ENCODE peak calls at places on chromosomes 11 and 22, in eight cellular contexts. E is heart left ventricle, Z is left ventricle myocardium inferior, Q is keratinocyte, F is A549, X is astrocyte of the spinal cord, I is Peyer's patch, K is colonic mucosa. B is an unnamed sample.

GRCh38 chr11:1827095-1827797 is 7.5 kb upstream of the SYT8 start:
- DNase-seq in E (no peak), Z (no peak), Q (peak), F (peak), X (peak), I (no peak), K (peak), B (peak)

GRCh38 chr11:114846040-114846791 is 167.9 kb downstream of the NXPE2 start:
- DNase-seq in E (peak), Z (peak), Q (no peak), F (peak), X (peak), I (no peak), K (no peak), B (no peak)

GRCh38 chr11:119860561-119861094 is 131.6 kb upstream of the NECTIN1 start:
- DNase-seq in E (no peak), Z (no peak), Q (no peak), F (no peak), X (no peak), I (no peak), K (no peak), B (peak)

GRCh38 chr11:20032577-20033265 is 127.6 kb downstream of the DBX1 start:
- DNase-seq in E (no peak), Z (no peak), Q (no peak), F (no peak), X (no peak), I (no peak), K (no peak), B (peak)

GRCh38 chr11:26229270-26229669 is 102.7 kb upstream of the ANO3 start:
- DNase-seq in E (no peak), Z (no peak), Q (peak), F (peak), X (peak), I (no peak), K (no peak), B (peak)

GRCh38 chr11:71155846-71156245 is 96.5 kb downstream of the SHANK2 start:
- DNase-seq in E (no peak), Z (no peak), Q (no peak), F (no peak), X (no peak), I (no peak), K (no peak), B (no peak)

GRCh38 chr11:118175031-118175531 is 1.4 kb downstream of the SCN2B start:
- DNase-seq in E (peak), Z (peak), Q (peak), F (peak), X (no peak), I (no peak), K (no peak), B (peak)

GRCh38 chr11:118957549-118957948 is 1.5 kb downstream of the UPK2 start:
- DNase-seq in E (no peak), Z (no peak), Q (no peak), F (no peak), X (no peak), I (no peak), K (no peak), B (no peak)

GRCh38 chr22:20107471-20107901 is 8.4 kb upstream of the RANBP1 start:
- DNase-seq in E (no peak), Z (peak), Q (no peak), F (no peak), X (no peak), I (no peak), K (no peak), B (no peak)

GRCh38 chr11:93849751-93850584 is 450 bp downstream of the VSTM5 start:
- DNase-seq in E (no peak), Z (peak), Q (no peak), F (peak), X (peak), I (no peak), K (peak), B (no peak)

GRCh38 chr22:32708835-32709234 is 92.7 kb upstream of the TIMP3 start:
- DNase-seq in E (peak), Z (peak), Q (no peak), F (no peak), X (no peak), I (no peak), K (no peak), B (no peak)

GRCh38 chr11:2071748-2072385 is 67.3 kb downstream of the IGF2 start:
- DNase-seq in E (no peak), Z (no peak), Q (no peak), F (no peak), X (no peak), I (no peak), K (no peak), B (peak)

GRCh38 chr11:19337779-19338178 is 97.0 kb upstream of the E2F8 start:
- DNase-seq in E (no peak), Z (no peak), Q (no peak), F (no peak), X (no peak), I (no peak), K (no peak), B (no peak)

GRCh38 chr22:49801391-49802060 is 26.1 kb downstream of the BRD1 start:
- DNase-seq in E (no peak), Z (no peak), Q (no peak), F (no peak), X (no peak), I (no peak), K (no peak), B (no peak)

GRCh38 chr11:76626921-76627391 is 43.6 kb downstream of the LRRC32 start:
- DNase-seq in E (no peak), Z (no peak), Q (no peak), F (no peak), X (peak), I (peak), K (no peak), B (no peak)

DNA sequence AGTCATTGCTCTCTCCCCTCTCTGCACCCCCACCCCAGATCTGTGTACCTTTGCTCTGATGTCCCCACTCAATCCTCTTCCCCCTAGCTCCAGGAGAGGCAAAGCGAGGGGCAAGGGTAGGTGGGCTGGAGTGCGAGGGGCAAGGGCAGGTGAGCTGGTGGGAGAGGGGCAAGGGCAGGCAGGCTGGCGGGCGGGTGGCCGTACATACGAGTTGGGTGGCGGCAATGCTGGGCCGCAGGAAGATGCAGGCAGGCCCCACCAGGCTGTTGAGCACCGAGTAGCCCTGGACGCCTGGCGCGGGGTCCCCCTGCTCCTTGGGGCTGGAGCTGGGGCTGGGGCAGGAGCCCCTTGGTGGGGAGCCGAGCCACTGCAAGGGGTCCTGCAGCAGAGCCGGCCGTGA is 908 bp downstream of the CABP2 start:
- DNase-seq in E (no peak), Z (no peak), Q (no peak), F (no peak), X (no peak), I (no peak), K (no peak), B (no peak)
- TF ChIP-seq CTCF in E (no peak), Z (no peak), Q (no peak), F (no peak), X (no peak), I (no peak), K (no peak), B (no peak)

DNA sequence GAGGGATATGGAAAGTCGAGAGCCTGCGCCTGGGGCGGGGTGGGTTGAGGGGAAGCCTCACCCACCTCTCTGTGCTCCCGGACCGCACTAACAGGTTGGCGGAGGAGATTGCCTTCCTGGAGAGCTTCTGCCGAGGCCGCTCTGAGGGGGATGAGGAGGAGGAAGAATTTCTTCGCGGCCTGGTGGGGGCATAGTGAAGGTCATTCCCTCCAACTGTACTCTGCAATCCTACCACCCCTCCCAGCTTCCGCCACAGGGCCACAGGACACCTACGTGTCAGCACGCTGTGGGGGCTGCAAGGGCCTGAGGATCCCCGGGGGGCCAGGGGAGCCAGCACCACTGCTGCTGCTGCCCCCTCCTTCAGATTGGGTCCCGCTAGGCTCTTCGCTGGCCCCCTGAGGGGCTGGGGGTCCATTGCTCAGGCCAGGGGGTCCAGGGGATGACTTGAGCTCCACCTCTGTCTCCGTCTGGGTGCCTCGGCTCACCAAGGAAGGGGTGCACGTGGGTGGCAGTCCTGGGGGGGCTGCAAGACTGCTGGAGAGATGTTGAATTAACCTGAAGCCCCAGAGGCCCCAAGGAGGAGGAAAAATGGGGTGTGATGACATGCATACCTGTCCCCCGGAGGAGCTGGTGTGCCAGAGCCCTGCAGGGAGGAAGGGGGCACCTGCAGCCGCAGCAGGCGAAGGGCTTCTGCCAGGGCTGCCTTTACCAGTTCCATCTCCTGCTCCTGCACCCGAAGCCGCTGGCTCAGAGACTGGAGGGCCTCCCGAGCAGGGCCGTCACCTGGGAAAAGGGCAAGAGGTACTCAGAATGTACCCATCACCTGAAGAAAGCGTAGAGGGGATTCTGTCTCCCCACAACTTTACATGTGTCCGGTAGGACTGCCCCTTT is 1.5 kb downstream of the EML3 start:
- DNase-seq in E (no peak), Z (no peak), Q (no peak), F (no peak), X (no peak), I (no peak), K (no peak), B (no peak)
- H3K4me3 ChIP-seq in E (peak), Z (peak), Q (peak), F (peak), X (peak), I (peak), K (peak), B (peak)

DNA sequence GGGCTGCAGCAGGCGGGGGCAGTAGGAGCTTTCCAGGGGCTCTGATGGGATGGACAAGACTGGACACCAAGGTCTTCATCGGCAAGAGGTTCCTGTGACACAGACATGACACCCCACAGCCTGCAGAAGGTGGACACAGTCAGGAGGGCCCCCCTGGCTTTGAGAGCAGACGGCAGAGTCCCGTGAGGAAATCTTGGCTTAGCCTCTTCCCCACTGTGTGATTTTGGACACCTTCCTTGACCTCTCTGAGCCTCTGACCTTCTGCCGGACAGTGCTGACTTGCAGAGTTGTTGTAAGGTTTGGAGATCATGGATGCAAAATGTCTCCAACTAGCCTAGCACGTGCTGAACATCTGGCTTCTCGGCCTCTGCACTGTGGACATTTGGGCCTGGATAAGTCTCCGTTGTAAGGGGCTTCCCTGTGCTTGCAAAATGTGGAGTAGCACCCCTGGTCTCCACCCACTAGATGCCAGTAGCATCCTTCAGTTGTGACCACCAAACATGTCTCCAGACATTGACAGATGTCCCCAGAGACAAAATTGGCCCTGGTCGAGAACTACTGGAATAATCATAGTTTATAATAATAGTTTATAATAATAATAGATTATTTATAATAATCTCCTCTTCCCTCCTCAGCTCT is 54.6 kb downstream of the MCM5 start:
- DNase-seq in E (peak), Z (no peak), Q (no peak), F (no peak), X (no peak), I (no peak), K (no peak), B (no peak)
- TF ChIP-seq CTCF in E (no peak), Z (peak), Q (no peak), F (no peak), X (no peak), I (no peak), K (no peak), B (no peak)

DNA sequence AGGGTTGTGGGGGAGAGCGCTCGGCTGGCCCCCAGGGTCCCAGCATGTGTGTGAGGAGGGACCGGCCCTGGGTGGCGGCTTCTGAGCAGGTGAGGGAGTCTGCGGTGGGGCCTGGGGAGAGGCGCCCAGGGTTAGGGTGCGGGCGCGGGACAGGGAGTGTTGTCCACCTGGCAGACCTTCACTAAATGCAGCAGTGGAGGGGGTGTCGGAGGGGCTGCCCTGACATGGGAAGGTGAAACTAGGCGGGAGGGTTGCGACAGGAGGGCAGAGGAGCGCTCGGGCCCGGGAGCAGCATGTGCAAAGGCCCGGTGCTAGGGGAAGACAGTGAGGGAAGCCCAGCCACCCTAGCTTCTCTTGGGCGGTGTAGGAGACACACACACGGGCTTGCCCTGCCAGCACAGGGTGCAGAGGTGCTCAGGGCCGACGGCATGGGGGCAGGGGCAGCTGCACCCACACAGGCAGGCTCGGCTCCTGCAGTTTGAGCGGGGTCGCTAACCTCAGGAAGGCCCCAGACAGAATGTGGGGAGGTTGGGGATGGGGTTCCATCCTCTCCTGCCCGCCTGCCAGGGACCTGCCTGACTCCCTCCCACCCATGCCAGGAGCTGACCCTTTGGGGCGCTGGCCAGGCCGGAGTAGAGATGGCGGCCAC is 22.2 kb downstream of the OTUB1 start:
- DNase-seq in E (no peak), Z (no peak), Q (no peak), F (no peak), X (no peak), I (no peak), K (no peak), B (no peak)
- H3K4me3 ChIP-seq in E (peak), Z (peak), Q (no peak), F (no peak), X (no peak), I (no peak), K (no peak), B (no peak)

GRCh38 chr11:110249066-110249465 is 47.3 kb downstream of the RDX start:
- DNase-seq in E (no peak), Z (no peak), Q (no peak), F (no peak), X (no peak), I (no peak), K (no peak), B (peak)
- TF ChIP-seq CTCF in E (no peak), Z (peak), Q (no peak), F (peak), X (peak), I (no peak), K (no peak), B (no peak)

B was measured in bronchial epithelial cell.